ENCODE peak calls at places on chromosomes 5 and 9, in nine cellular contexts. E is keratinocyte, J is HFF-Myc, V is bronchial epithelial cell, D is fibroblast of the aortic adventitia, X is GM12878, H is GM06990, T is cardiac muscle cell, A is upper lobe of left lung. P is an unnamed sample.
A peak's percentile ranks its signal among the peaks of the same experiment; 100 is the strongest.

GRCh38 chr5:153784277-153784676 is 254.4 kb downstream of the FAM114A2 start:
- DNase-seq in A (no peak), E (no peak), T (no peak), V (peak; percentile 19), X (no peak), D (no peak), H (no peak), J (no peak), P (no peak)

GRCh38 chr5:111144352-111144930 is 52.3 kb downstream of the WDR36 start:
- DNase-seq in H (no peak), J (no peak), T (peak; percentile 53), D (peak; percentile 57), A (no peak), X (peak; percentile 31), E (no peak), V (peak; percentile 37), P (peak; percentile 53)

GRCh38 chr5:140259509-140259908 is 43.4 kb downstream of the PFDN1 start:
- DNase-seq in H (no peak), X (no peak), E (peak; percentile 69), J (no peak), T (no peak), V (peak; percentile 98), A (no peak), D (no peak), P (no peak)

GRCh38 chr5:9716838-9717281 is 86.7 kb upstream of the TAS2R1 start:
- DNase-seq in A (no peak), T (peak; percentile 33), D (peak; percentile 72), X (peak; percentile 7), E (no peak), H (no peak), J (peak; percentile 52), V (peak; percentile 75), P (peak; percentile 85)

GRCh38 chr5:169084775-169085566 is 216.0 kb downstream of the SLIT3 start:
- DNase-seq in H (no peak), X (no peak), V (no peak), T (no peak), E (no peak), D (no peak), A (no peak), J (no peak), P (no peak)

GRCh38 chr9:85258823-85259370 is 482.9 kb downstream of the AGTPBP1 start:
- DNase-seq in H (peak; percentile 17), J (peak; percentile 39), E (peak; percentile 49), V (peak; percentile 70), X (peak; percentile 20), A (no peak), D (peak; percentile 80), T (peak; percentile 85), P (peak; percentile 23)

GRCh38 chr5:52491829-52492217 is 295.9 kb upstream of the ITGA1 start:
- DNase-seq in T (no peak), A (no peak), V (no peak), H (no peak), J (no peak), E (no peak), X (no peak), D (no peak), P (no peak)

GRCh38 chr5:109630109-109630508 is 59.6 kb upstream of the MAN2A1 start:
- DNase-seq in J (no peak), E (no peak), V (no peak), D (peak; percentile 2), T (peak; percentile 0), H (no peak), A (no peak), X (no peak), P (peak; percentile 50)

GRCh38 chr9:35856882-35857281 is 13.3 kb downstream of the OR13J1 start:
- DNase-seq in H (no peak), V (no peak), D (no peak), T (no peak), J (no peak), A (no peak), E (no peak), X (no peak), P (no peak)

GRCh38 chr5:110612778-110613396 is 113.6 kb downstream of the TMEM232 start:
- DNase-seq in X (no peak), T (no peak), D (no peak), V (no peak), A (no peak), E (no peak), H (no peak), J (no peak), P (no peak)

GRCh38 chr5:96714951-96715451 is 52.8 kb downstream of the CAST start:
- DNase-seq in X (no peak), J (no peak), H (no peak), E (no peak), T (peak; percentile 92), D (peak; percentile 89), A (no peak), V (peak; percentile 88), P (peak; percentile 96)

GRCh38 chr5:164504141-164504772 is 998.8 kb downstream of the MAT2B start:
- DNase-seq in V (peak; percentile 41), D (peak; percentile 88), A (no peak), H (peak; percentile 3), X (peak; percentile 5), J (peak; percentile 20), E (no peak), T (peak; percentile 80), P (peak; percentile 81)

DNA sequence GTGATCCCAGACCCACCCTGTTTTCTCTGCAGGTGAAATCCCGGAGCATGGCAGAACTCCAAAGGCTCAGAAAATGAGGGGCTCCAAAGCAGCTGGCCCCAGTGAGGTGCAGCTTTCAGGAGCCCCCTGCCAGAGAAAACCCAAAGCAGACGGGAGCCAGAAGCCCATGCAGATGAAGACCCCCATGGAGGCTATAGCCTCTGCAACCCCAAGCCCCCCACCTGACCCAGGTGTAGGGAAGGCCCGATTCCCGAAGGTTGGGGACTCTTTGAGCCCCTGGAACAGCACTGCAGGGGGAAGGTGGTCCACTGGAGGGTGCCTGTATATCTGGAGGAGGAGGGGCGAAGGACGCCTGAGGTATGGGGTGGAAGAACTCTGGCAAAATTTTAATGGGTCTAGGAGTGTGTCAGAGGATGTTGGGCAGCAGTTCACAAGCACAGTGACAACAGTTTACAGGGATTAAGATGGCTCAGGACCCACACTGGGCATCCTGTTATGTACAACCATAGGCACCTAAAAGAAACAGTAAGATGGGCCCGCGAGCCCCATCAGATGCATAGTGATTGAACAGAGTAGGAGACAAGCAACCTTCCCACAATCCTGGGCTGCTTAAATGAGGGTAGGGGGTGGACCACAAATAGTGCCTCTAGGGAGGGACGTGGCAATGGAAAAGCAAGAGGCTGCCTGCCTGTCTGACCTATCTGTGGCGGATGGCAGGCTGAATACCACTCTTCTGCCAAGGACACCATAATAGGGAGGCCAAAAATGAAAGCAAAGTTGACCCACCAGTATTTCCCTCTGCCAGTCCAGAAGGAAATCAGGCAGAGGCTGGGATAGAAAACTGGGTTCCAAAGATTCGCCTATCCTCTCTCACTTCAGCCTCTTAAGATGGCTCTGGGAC is 16.4 kb upstream of the ANXA6 start:
- DNase-seq in X (no peak), E (no peak), H (no peak), T (no peak), V (no peak), D (no peak), A (no peak), J (no peak), P (no peak)
- H3K4me3 ChIP-seq in X (no peak overlapping the region), E (no peak overlapping the region), H (no peak overlapping the region), T (no peak overlapping the region), V (no peak overlapping the region), D (no peak overlapping the region), A (no peak overlapping the region), J (no peak overlapping the region), P (no peak overlapping the region)

DNA sequence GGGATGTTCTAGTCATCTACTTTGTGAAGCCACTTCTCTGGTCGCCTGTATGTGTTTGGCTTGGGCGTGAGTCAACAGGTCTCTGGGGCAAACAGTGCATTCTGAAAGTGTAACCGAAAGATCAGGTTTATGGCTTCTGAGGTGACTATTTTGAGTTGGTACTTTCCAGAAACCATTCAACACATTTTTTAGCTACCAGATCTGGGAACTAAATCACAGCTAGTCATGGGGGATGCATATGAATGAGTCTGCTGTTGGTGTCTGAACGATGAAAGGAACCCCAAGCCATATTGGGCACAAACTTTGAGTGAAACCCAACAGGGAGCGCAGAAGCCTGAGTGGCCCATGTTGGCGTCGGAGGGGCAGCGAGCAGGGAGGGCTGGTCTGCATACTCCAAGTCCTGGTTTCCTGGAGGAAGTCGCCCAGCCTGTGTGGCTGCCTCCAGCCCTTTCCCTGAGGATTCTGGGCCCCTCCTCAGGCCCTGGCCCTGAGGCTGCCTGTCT is 35.3 kb downstream of the UBE2QL1 start:
- DNase-seq in E (no peak), H (peak; percentile 83), V (no peak), D (no peak), X (peak; percentile 96), T (no peak), J (no peak), A (no peak), P (no peak)
- H3K4me3 ChIP-seq in E (no peak overlapping the region), H (peak overlapping the region; percentile 9), V (no peak overlapping the region), D (no peak overlapping the region), X (no peak overlapping the region), T (no peak overlapping the region), J (no peak overlapping the region), A (no peak overlapping the region), P (no peak overlapping the region)

DNA sequence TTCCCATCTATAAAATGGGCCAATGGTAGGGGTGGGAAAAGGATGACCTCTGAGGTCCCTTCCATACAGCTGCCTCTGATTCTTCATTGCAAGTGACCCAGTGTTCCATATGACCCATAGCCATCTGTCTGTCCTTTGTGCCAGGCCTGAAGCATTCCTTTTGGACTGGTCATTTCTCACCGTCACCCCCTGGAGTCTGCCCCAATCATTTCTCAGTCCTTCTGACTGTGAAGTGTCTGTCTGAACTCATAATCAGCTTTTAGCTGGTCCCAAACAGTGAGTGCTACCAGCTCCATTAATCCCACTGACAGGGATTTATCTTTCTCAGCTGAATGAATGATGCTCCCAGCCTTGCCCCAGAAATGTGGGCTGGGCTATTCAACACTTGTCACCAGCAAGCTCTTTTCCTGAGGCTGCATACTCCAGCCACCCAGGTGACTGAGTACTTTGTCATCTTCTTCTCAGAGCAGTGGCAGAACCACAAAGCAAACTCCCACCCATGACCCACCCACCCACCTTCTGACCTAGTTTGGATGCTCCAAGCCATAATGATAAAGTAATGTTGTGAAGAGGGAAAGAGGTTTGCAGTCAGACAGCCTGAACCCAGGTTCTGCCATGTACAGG is 37.4 kb downstream of the KCNIP1 start:
- DNase-seq in T (no peak), V (no peak), X (no peak), D (no peak), H (no peak), A (no peak), E (no peak), J (no peak), P (no peak)
- H3K4me3 ChIP-seq in T (no peak overlapping the region), V (no peak overlapping the region), X (no peak overlapping the region), D (no peak overlapping the region), H (no peak overlapping the region), A (no peak overlapping the region), E (no peak overlapping the region), J (no peak overlapping the region), P (no peak overlapping the region)

DNA sequence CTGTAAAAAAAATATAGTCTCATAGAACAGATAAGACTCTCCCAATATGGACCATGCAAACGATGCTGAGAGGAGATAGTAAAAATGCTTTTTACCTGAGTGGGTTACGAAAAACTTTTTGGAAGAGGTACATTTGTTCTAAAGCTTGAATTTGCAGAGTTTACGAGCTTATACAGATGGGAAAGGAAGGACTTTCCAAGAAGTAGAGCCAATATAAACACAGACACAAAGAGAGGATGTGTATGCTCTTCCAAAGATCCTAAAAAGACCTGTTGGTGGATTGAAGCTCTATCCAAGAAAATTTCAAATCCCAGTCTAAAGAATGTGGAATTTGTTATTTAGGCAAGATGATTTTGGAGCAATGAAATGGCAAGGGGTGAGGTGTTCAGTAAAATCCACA is 127.1 kb upstream of the SLCO6A1 start:
- DNase-seq in V (no peak), A (no peak), J (no peak), H (no peak), D (no peak), X (no peak), T (no peak), E (no peak), P (no peak)
- H3K4me3 ChIP-seq in V (no peak overlapping the region), A (no peak overlapping the region), J (no peak overlapping the region), H (no peak overlapping the region), D (no peak overlapping the region), X (no peak overlapping the region), T (no peak overlapping the region), E (no peak overlapping the region), P (no peak overlapping the region)